ENCODE peak calls at places on chromosome 15, in six cellular contexts. One of them, this sample, is unnamed.

GRCh38 chr15:64743691-64744090 is 31.7 kb downstream of the RBPMS2 start:
- DNase-seq in GM12865: no peak
- DNase-seq in tibial artery: no peak
- DNase-seq in psoas muscle: no peak
- DNase-seq in NB4: no peak
- DNase-seq in nephron progenitor cell: no peak
- DNase-seq in this sample: no peak

GRCh38 chr15:61687124-61687523 is 373.1 kb downstream of the VPS13C start:
- DNase-seq in GM12865: no peak
- DNase-seq in tibial artery: no peak
- DNase-seq in psoas muscle: no peak
- DNase-seq in nephron progenitor cell: no peak
- DNase-seq in NB4: no peak
- DNase-seq in this sample: no peak

GRCh38 chr15:48679952-48680351 is 34.4 kb upstream of the FBN1 start:
- DNase-seq in nephron progenitor cell: no peak
- DNase-seq in psoas muscle: no peak
- DNase-seq in GM12865: no peak
- DNase-seq in NB4: no peak
- DNase-seq in tibial artery: no peak
- DNase-seq in this sample: no peak

GRCh38 chr15:71057143-71057542 is 58.1 kb upstream of the THSD4 start:
- DNase-seq in NB4: no peak
- DNase-seq in psoas muscle: no peak
- DNase-seq in nephron progenitor cell: no peak
- DNase-seq in tibial artery: no peak
- DNase-seq in GM12865: no peak
- DNase-seq in this sample: no peak

GRCh38 chr15:37204698-37205097 is 104.3 kb upstream of the MEIS2 start:
- DNase-seq in tibial artery: no peak
- DNase-seq in NB4: peak
- DNase-seq in GM12865: no peak
- DNase-seq in nephron progenitor cell: no peak
- DNase-seq in psoas muscle: no peak
- DNase-seq in this sample: no peak

GRCh38 chr15:71128939-71129562 is 13.8 kb downstream of the THSD4 start:
- DNase-seq in tibial artery: no peak
- DNase-seq in GM12865: no peak
- DNase-seq in NB4: no peak
- DNase-seq in nephron progenitor cell: no peak
- DNase-seq in psoas muscle: no peak
- DNase-seq in this sample: no peak

GRCh38 chr15:96276438-96277210 is 53.9 kb upstream of the NR2F2 start:
- DNase-seq in GM12865: no peak
- DNase-seq in tibial artery: no peak
- DNase-seq in NB4: no peak
- DNase-seq in nephron progenitor cell: no peak
- DNase-seq in psoas muscle: no peak
- DNase-seq in this sample: no peak

GRCh38 chr15:67240235-67241131 is 14.0 kb downstream of the AAGAB start:
- DNase-seq in tibial artery: no peak
- DNase-seq in NB4: peak
- DNase-seq in psoas muscle: no peak
- DNase-seq in nephron progenitor cell: no peak
- DNase-seq in GM12865: peak
- DNase-seq in this sample: no peak

GRCh38 chr15:90986790-90987507 is 7.4 kb downstream of the PRC1 start:
- DNase-seq in psoas muscle: no peak
- DNase-seq in GM12865: peak
- DNase-seq in NB4: no peak
- DNase-seq in nephron progenitor cell: no peak
- DNase-seq in tibial artery: no peak
- DNase-seq in this sample: no peak

GRCh38 chr15:97747342-97747741 is 213.2 kb upstream of the ARRDC4 start:
- DNase-seq in NB4: no peak
- DNase-seq in GM12865: no peak
- DNase-seq in tibial artery: no peak
- DNase-seq in psoas muscle: no peak
- DNase-seq in nephron progenitor cell: no peak
- DNase-seq in this sample: no peak

GRCh38 chr15:41104234-41104633 is 11.8 kb downstream of the INO80 start:
- DNase-seq in GM12865: no peak
- DNase-seq in tibial artery: no peak
- DNase-seq in NB4: no peak
- DNase-seq in nephron progenitor cell: no peak
- DNase-seq in psoas muscle: no peak
- DNase-seq in this sample: no peak

GRCh38 chr15:45660231-45660979 is 25.6 kb downstream of the SQOR start:
- DNase-seq in GM12865: no peak
- DNase-seq in tibial artery: no peak
- DNase-seq in nephron progenitor cell: no peak
- DNase-seq in NB4: no peak
- DNase-seq in psoas muscle: no peak
- DNase-seq in this sample: no peak

GRCh38 chr15:33211409-33211808 is 16.9 kb upstream of the FMN1 start:
- DNase-seq in tibial artery: peak
- DNase-seq in GM12865: no peak
- DNase-seq in NB4: no peak
- DNase-seq in psoas muscle: no peak
- DNase-seq in nephron progenitor cell: no peak
- DNase-seq in this sample: no peak

GRCh38 chr15:64574220-64574994 is 114.0 kb downstream of the ZNF609 start:
- DNase-seq in NB4: no peak
- DNase-seq in GM12865: no peak
- DNase-seq in tibial artery: no peak
- DNase-seq in psoas muscle: no peak
- DNase-seq in nephron progenitor cell: no peak
- DNase-seq in this sample: no peak

GRCh38 chr15:45199136-45199810 is 11.5 kb upstream of the SHF start:
- DNase-seq in NB4: peak
- DNase-seq in nephron progenitor cell: no peak
- DNase-seq in tibial artery: peak
- DNase-seq in psoas muscle: no peak
- DNase-seq in GM12865: peak
- DNase-seq in this sample: no peak

GRCh38 chr15:84669726-84670125 is 11.7 kb upstream of the NMB start:
- DNase-seq in psoas muscle: no peak
- DNase-seq in tibial artery: no peak
- DNase-seq in nephron progenitor cell: no peak
- DNase-seq in GM12865: no peak
- DNase-seq in NB4: no peak
- DNase-seq in this sample: no peak

DNA sequence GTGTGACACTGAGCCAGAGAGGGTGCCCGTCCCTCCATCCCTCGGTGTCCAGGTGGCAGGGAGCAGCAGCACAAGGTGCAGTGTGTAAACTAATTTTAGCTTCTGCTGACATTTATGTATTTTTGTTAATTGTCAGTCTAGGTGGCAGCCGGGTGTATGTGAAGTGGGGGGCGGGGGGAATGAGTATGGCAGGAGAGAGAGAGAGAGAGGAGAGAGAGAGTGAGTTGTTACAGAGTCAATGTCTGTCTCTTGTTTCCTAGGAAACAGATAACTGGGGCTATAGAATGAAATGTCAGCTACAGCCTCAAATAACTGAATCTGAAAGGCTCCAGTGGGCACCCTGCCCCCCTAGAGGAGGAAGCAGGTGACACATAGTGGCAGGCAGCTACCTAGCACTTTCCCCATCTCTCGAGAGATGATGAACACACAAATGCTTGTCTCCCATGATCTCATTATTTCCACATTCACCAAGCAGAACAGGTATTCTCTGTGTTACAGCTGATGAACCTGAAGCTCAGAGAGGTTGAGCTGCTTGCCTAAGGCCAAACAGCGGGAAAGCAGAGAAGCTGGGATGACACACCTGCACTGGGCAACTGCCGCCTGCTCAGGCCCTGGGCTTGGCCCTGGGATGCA is 24.7 kb downstream of the RASGRF1 start:
- DNase-seq in NB4: no peak
- DNase-seq in GM12865: no peak
- DNase-seq in tibial artery: no peak
- DNase-seq in nephron progenitor cell: no peak
- DNase-seq in psoas muscle: no peak
- DNase-seq in this sample: no peak
- TF ChIP-seq CTCF in NB4: no peak
- TF ChIP-seq CTCF in GM12865: no peak
- TF ChIP-seq CTCF in tibial artery: no peak
- TF ChIP-seq CTCF in nephron progenitor cell: no peak
- TF ChIP-seq CTCF in psoas muscle: no peak
- TF ChIP-seq CTCF in this sample: no peak

GRCh38 chr15:89139613-89140499 is 51.6 kb downstream of the ABHD2 start:
- DNase-seq in psoas muscle: no peak
- DNase-seq in GM12865: no peak
- DNase-seq in tibial artery: no peak
- DNase-seq in nephron progenitor cell: no peak
- DNase-seq in NB4: peak
- DNase-seq in this sample: no peak
- TF ChIP-seq CTCF in psoas muscle: peak
- TF ChIP-seq CTCF in GM12865: no peak
- TF ChIP-seq CTCF in tibial artery: peak
- TF ChIP-seq CTCF in nephron progenitor cell: no peak
- TF ChIP-seq CTCF in NB4: peak
- TF ChIP-seq CTCF in this sample: no peak

DNA sequence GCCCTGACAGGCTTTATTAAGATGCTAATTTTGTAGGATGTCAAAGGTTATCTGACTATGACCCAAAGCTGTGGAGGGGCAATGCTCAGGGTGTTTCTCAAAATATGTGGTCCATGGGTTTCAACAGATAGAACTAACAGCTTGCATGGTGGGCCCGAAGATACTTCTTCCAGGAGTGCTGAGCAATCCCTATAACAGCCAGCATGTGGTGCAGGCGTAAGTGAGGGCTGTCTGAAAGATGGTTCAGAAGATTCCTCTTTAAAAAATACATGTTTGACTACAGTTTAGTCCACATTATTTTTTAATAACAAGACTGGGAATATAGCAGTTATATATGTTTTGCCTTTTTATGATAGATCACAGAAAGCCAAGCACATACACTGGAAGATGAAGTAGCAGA is 7.6 kb downstream of the SCG3 start:
- DNase-seq in psoas muscle: no peak
- DNase-seq in GM12865: peak
- DNase-seq in NB4: no peak
- DNase-seq in nephron progenitor cell: no peak
- DNase-seq in tibial artery: no peak
- DNase-seq in this sample: no peak
- TF ChIP-seq CTCF in psoas muscle: peak
- TF ChIP-seq CTCF in GM12865: peak
- TF ChIP-seq CTCF in NB4: no peak
- TF ChIP-seq CTCF in nephron progenitor cell: no peak
- TF ChIP-seq CTCF in tibial artery: peak
- TF ChIP-seq CTCF in this sample: no peak

GRCh38 chr15:43370975-43371974 is at the start of the genes TUBGCP4 and ZSCAN29:
- DNase-seq in GM12865: peak
- DNase-seq in NB4: peak
- DNase-seq in nephron progenitor cell: peak
- DNase-seq in psoas muscle: peak
- DNase-seq in tibial artery: peak
- DNase-seq in this sample: peak
- TF ChIP-seq CTCF in GM12865: peak
- TF ChIP-seq CTCF in NB4: peak
- TF ChIP-seq CTCF in nephron progenitor cell: no peak
- TF ChIP-seq CTCF in psoas muscle: peak
- TF ChIP-seq CTCF in tibial artery: no peak
- TF ChIP-seq CTCF in this sample: no peak

DNA sequence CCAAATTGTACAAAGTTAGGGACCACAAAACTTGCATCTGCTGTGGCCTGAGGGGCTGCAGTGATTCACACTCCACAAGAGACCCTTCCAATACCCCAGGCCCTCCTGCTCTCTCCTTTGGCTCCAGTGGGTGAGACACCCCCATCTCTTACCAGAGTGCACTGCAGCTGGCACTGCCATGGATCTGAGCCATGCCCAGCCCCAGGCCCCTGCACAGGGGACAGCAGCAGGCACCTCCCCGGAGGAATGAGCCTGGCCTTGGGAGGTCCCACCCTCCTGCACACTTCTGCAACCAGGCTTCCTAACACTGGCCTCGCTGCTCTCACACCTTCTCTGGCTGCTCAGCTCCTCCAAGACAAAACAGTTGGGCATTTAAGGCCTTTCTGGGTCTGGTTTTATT is 16.3 kb upstream of the TSPAN3 start:
- DNase-seq in NB4: no peak
- DNase-seq in GM12865: no peak
- DNase-seq in psoas muscle: no peak
- DNase-seq in nephron progenitor cell: no peak
- DNase-seq in tibial artery: no peak
- DNase-seq in this sample: no peak
- TF ChIP-seq CTCF in NB4: no peak
- TF ChIP-seq CTCF in GM12865: no peak
- TF ChIP-seq CTCF in psoas muscle: no peak
- TF ChIP-seq CTCF in nephron progenitor cell: no peak
- TF ChIP-seq CTCF in tibial artery: no peak
- TF ChIP-seq CTCF in this sample: no peak

DNA sequence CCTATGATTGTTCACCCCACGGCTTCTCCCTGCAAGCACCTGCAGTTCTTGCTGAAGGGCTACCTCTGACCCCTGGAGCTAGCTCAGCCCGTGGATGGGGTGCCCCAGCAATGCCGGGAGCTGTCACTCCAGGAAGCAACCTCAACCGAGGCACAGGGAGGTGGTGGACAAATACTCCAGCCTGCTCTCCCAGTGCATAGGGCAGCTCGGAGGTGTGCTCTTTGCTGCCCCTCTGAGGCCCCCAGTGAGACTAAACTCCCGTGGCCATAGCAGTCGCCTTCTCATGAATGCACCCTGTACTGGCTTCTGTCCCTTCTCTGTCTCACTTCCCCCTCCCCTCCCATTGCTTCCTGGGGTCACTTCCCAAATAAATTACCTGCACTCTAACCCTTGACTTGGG is 48.5 kb downstream of the LINGO1 start:
- DNase-seq in psoas muscle: no peak
- DNase-seq in GM12865: no peak
- DNase-seq in NB4: peak
- DNase-seq in tibial artery: no peak
- DNase-seq in nephron progenitor cell: no peak
- DNase-seq in this sample: no peak
- TF ChIP-seq CTCF in psoas muscle: no peak
- TF ChIP-seq CTCF in GM12865: peak
- TF ChIP-seq CTCF in NB4: peak
- TF ChIP-seq CTCF in tibial artery: no peak
- TF ChIP-seq CTCF in nephron progenitor cell: peak
- TF ChIP-seq CTCF in this sample: no peak